ENCODE peak calls at places on chromosomes 4 and X, in nine cellular contexts. H is heart left ventricle, J is endothelial cell, F is psoas muscle, I is AG04449, N is fibroblast of lung, V is OCI-LY7, L is neural crest cell, B is left lung. P is an unnamed sample.

GRCh38 chrX:21821875-21822274 is 17.5 kb upstream of the MBTPS2 start:
- DNase-seq in H (peak; percentile 29), N (no peak), L (no peak), B (no peak), J (no peak), I (no peak), V (no peak), F (no peak), P (no peak)

GRCh38 chr4:142331132-142331531 is 515.0 kb downstream of the INPP4B start:
- DNase-seq in L (no peak), J (no peak), H (peak; percentile 63), F (no peak), V (no peak), B (no peak), I (no peak), N (peak; percentile 49), P (no peak)

GRCh38 chr4:180810581-180810980 is 1432.6 kb upstream of the TENM3 start:
- DNase-seq in L (no peak), F (no peak), H (no peak), N (no peak), B (no peak), V (no peak), I (no peak), J (no peak), P (peak; percentile 61)

GRCh38 chrX:42151808-42152207 is 228.5 kb upstream of the CASK start:
- DNase-seq in B (no peak), F (no peak), H (no peak), V (no peak), L (no peak), N (no peak), J (no peak), I (no peak), P (no peak)

GRCh38 chr4:113534698-113535097 is 226.8 kb downstream of the CAMK2D start:
- DNase-seq in H (no peak), N (peak; percentile 69), V (no peak), F (no peak), B (no peak), I (no peak), L (no peak), J (no peak), P (no peak)

GRCh38 chr4:54505362-54505761 is 152.4 kb upstream of the KIT start:
- DNase-seq in N (no peak), J (no peak), B (no peak), V (no peak), L (no peak), F (no peak), H (no peak), I (no peak), P (no peak)

GRCh38 chr4:1378559-1379231 is 27.5 kb downstream of the NKX1-1 start:
- DNase-seq in I (no peak), N (no peak), F (peak; percentile 10), L (no peak), J (no peak), V (no peak), H (peak; percentile 20), B (peak; percentile 79), P (no peak)

GRCh38 chr4:11149612-11150259 is 279.0 kb downstream of the HS3ST1 start:
- DNase-seq in B (no peak), J (no peak), L (no peak), V (no peak), I (no peak), H (no peak), N (no peak), F (no peak), P (no peak)

GRCh38 chr4:24470681-24471622 is 113.4 kb downstream of the DHX15 start:
- DNase-seq in V (no peak), I (no peak), H (peak; percentile 68), N (peak; percentile 57), B (peak; percentile 73), L (peak; percentile 34), J (peak; percentile 38), F (peak; percentile 47), P (no peak)

GRCh38 chrX:139933904-139934303 is 1.1 kb upstream of the ATP11C start:
- DNase-seq in L (no peak), B (no peak), J (no peak), N (no peak), V (no peak), I (no peak), H (no peak), F (no peak), P (no peak)

GRCh38 chr4:184250795-184251679 is 33.4 kb upstream of the ENPP6 start:
- DNase-seq in B (no peak), N (peak; percentile 63), F (no peak), J (no peak), I (no peak), H (no peak), L (no peak), V (peak; percentile 77), P (peak; percentile 22)

GRCh38 chr4:152709675-152710438 is 30.1 kb upstream of the TMEM154 start:
- DNase-seq in L (no peak), I (no peak), F (no peak), N (no peak), B (no peak), V (no peak), J (peak; percentile 7), H (no peak), P (no peak)

GRCh38 chr4:147581601-147582350 is 35.4 kb upstream of the TMEM184C start:
- DNase-seq in V (no peak), F (no peak), H (no peak), J (no peak), I (peak; percentile 84), N (peak; percentile 89), B (no peak), L (no peak), P (no peak)

GRCh38 chrX:79268788-79269187 is 98.3 kb downstream of the ITM2A start:
- DNase-seq in V (no peak), I (no peak), B (no peak), F (no peak), L (no peak), J (no peak), N (no peak), H (no peak), P (no peak)

GRCh38 chr4:41369680-41370079 is 113.0 kb downstream of the UCHL1 start:
- DNase-seq in J (no peak), F (peak; percentile 65), B (no peak), V (no peak), L (no peak), I (no peak), N (no peak), H (peak; percentile 73), P (no peak)

GRCh38 chr4:136306361-136306760 is 1225.9 kb downstream of the PCDH18 start:
- DNase-seq in V (no peak), H (no peak), L (no peak), I (no peak), F (no peak), B (no peak), N (no peak), J (no peak), P (no peak)

GRCh38 chr4:136302566-136302965 is 1229.7 kb downstream of the PCDH18 start:
- DNase-seq in J (no peak), V (no peak), B (no peak), H (no peak), I (no peak), F (no peak), N (no peak), L (no peak), P (no peak)

GRCh38 chr4:136307765-136308164 is 1224.5 kb downstream of the PCDH18 start:
- DNase-seq in H (no peak), J (no peak), I (no peak), N (no peak), B (no peak), F (no peak), L (no peak), V (no peak), P (no peak)

DNA sequence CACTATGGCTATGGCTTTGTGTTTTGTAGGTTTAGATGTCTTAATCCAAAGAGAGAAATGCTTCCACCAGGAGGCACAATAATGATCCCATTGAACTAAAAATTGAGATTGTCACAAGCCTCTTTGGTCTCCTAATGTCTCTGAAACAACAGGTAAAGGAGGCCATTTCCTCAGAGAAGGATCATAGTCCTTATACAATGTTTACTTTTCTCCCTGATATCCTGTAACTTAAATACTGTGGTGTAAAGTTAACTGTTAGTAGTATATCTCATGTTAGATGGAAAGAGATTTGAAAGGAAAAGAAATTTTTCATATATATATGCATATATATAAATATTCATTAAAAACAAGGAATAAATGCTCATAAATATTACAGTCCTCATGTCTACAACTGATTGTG is 1230.5 kb downstream of the PCDH18 start:
- DNase-seq in J (no peak), N (no peak), V (no peak), F (no peak), B (no peak), H (no peak), I (no peak), L (no peak), P (no peak)
- TF ChIP-seq CTCF in J (no peak), N (no peak), V (no peak), F (no peak), B (no peak), H (no peak), I (no peak), L (no peak), P (no peak)

GRCh38 chr4:67332627-67333026 is 212.7 kb downstream of the CENPC start:
- DNase-seq in I (no peak), V (peak; percentile 6), J (peak; percentile 20), L (peak; percentile 2), B (no peak), H (no peak), N (no peak), F (no peak), P (no peak)
- TF ChIP-seq CTCF in I (peak; percentile 23), V (peak; percentile 68), J (peak; percentile 77), L (peak; percentile 54), B (no peak), H (no peak), N (peak; percentile 13), F (no peak), P (peak; percentile 53)

GRCh38 chr4:106317815-106318214 is 1.5 kb downstream of the AIMP1 start:
- DNase-seq in B (no peak), N (no peak), J (no peak), L (no peak), F (no peak), V (no peak), I (no peak), H (no peak), P (no peak)

GRCh38 chr4:106315476-106315967 is 487 bp downstream of the TBCK start:
- DNase-seq in N (peak; percentile 17), F (no peak), B (no peak), I (no peak), L (no peak), J (no peak), H (no peak), V (peak; percentile 37), P (no peak)

GRCh38 chr4:106318511-106318910 is 2.2 kb downstream of the AIMP1 start:
- DNase-seq in B (no peak), F (no peak), H (no peak), I (no peak), V (no peak), N (no peak), J (no peak), L (no peak), P (no peak)

GRCh38 chr4:106315968-106316772 is at the start of the genes AIMP1 and TBCK:
- DNase-seq in J (peak; percentile 83), L (peak; percentile 77), N (peak; percentile 95), I (peak; percentile 44), F (peak; percentile 88), V (peak; percentile 92), H (peak; percentile 92), B (peak; percentile 92), P (peak; percentile 86)

GRCh38 chr4:106316773-106317409 is 541 bp downstream of the AIMP1 start:
- DNase-seq in H (no peak), I (no peak), N (no peak), V (peak; percentile 16), B (no peak), F (no peak), J (no peak), L (no peak), P (no peak)
- TF ChIP-seq CTCF in H (no peak), I (no peak), N (no peak), V (no peak), B (no peak), F (no peak), J (no peak), L (no peak), P (no peak)

GRCh38 chr4:38759790-38760122 is 23.0 kb downstream of the TLR10 start:
- DNase-seq in I (no peak), B (no peak), L (no peak), J (no peak), H (no peak), N (no peak), V (no peak), F (no peak), P (no peak)
- TF ChIP-seq CTCF in I (no peak), B (no peak), L (no peak), J (peak; percentile 80), H (no peak), N (no peak), V (peak; percentile 44), F (no peak), P (no peak)